ENCODE peak calls at places on chromosomes 2 and 18, in five cellular contexts. N, U, Z, D and O are unnamed samples.

GRCh38 chr18:50268022-50268747 is 1.9 kb upstream of the CFAP53 start:
- DNase-seq in N (peak), U (peak), Z (peak), D (peak), O (no peak)

GRCh38 chr18:27315001-27315400 is 129.9 kb upstream of the CHST9 start:
- DNase-seq in N (no peak), U (peak), Z (peak), D (no peak), O (no peak)

GRCh38 chr2:98487806-98488189 is 43.1 kb downstream of the INPP4A start:
- DNase-seq in N (peak), U (peak), Z (peak), D (no peak), O (no peak)

GRCh38 chr2:198499539-198499938 is 695.1 kb downstream of the PLCL1 start:
- DNase-seq in N (no peak), U (peak), Z (peak), D (peak), O (peak)

GRCh38 chr2:63654959-63655358 is 66.2 kb downstream of the MDH1 start:
- DNase-seq in N (no peak), U (peak), Z (peak), D (peak), O (no peak)

GRCh38 chr2:181886192-181886591 is 5.3 kb upstream of the ITPRID2 start:
- DNase-seq in N (no peak), U (peak), Z (no peak), D (peak), O (no peak)

GRCh38 chr2:128416366-128416765 is 97.7 kb upstream of the HS6ST1 start:
- DNase-seq in N (peak), U (no peak), Z (no peak), D (no peak), O (no peak)

GRCh38 chr2:218849721-218850120 is 9.9 kb upstream of the WNT6 start:
- DNase-seq in N (peak), U (peak), Z (no peak), D (no peak), O (no peak)

GRCh38 chr2:10941383-10941782 is 29.6 kb downstream of the KCNF1 start:
- DNase-seq in N (no peak), U (no peak), Z (no peak), D (no peak), O (no peak)

GRCh38 chr18:34342960-34343359 is 118.2 kb upstream of the NOL4 start:
- DNase-seq in N (no peak), U (peak), Z (peak), D (peak), O (no peak)

GRCh38 chr18:44917184-44917864 is 236.6 kb downstream of the SETBP1 start:
- DNase-seq in N (no peak), U (no peak), Z (no peak), D (peak), O (no peak)

GRCh38 chr2:88172882-88173281 is 2.7 kb downstream of the THNSL2 start:
- DNase-seq in N (no peak), U (no peak), Z (no peak), D (no peak), O (no peak)

GRCh38 chr2:207479198-207479785 is 50.5 kb upstream of the CREB1 start:
- DNase-seq in N (no peak), U (peak), Z (no peak), D (no peak), O (no peak)

GRCh38 chr2:101400516-101401315 is 13.4 kb upstream of the CREG2 start:
- DNase-seq in N (no peak), U (no peak), Z (no peak), D (no peak), O (no peak)

GRCh38 chr2:85959191-85959590 is 70.4 kb upstream of the ST3GAL5 start:
- DNase-seq in N (no peak), U (no peak), Z (no peak), D (no peak), O (no peak)

GRCh38 chr18:45962461-45962860 is 4.7 kb downstream of the EPG5 start:
- DNase-seq in N (no peak), U (peak), Z (peak), D (peak), O (no peak)

GRCh38 chr2:100180503-100180902 is 38.1 kb upstream of the AFF3 start:
- DNase-seq in N (no peak), U (no peak), Z (no peak), D (no peak), O (no peak)

GRCh38 chr2:25879133-25879730 is 945 bp upstream of the ASXL2 start:
- DNase-seq in N (no peak), U (peak), Z (peak), D (peak), O (peak)

GRCh38 chr2:46387886-46388515 is 90.8 kb downstream of the EPAS1 start:
- DNase-seq in N (no peak), U (no peak), Z (no peak), D (no peak), O (no peak)

GRCh38 chr2:174844295-174844708 is 80.0 kb upstream of the CHRNA1 start:
- DNase-seq in N (no peak), U (no peak), Z (no peak), D (no peak), O (no peak)

GRCh38 chr2:39068757-39069515 is 51.9 kb downstream of the SOS1 start:
- DNase-seq in N (no peak), U (peak), Z (peak), D (peak), O (no peak)

GRCh38 chr2:201660293-201660895 is 17.1 kb upstream of the TMEM237 start:
- DNase-seq in N (peak), U (no peak), Z (no peak), D (no peak), O (no peak)

GRCh38 chr2:46299365-46300263 is 2.4 kb downstream of the EPAS1 start:
- DNase-seq in N (peak), U (peak), Z (peak), D (peak), O (no peak)

GRCh38 chr2:235129856-235130255 is 178.0 kb downstream of the SH3BP4 start:
- DNase-seq in N (no peak), U (peak), Z (peak), D (peak), O (no peak)

DNA sequence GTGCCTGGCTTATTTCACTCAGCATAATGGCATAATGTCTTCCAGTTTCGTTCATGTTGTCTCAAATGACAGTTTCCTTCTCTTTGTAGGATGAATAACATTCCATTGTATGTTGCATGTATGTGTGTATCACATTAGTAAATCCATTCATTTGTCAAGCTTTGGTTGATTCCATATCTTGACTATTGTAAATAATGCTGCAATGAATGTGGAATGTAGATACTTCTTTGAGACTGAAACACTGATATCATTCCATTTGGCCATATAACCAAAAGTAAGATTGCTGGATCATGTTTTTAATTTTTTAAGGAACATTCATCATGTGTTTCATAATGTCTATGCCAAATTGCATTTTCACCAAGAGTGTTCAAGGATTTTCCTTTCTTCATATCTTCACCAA is 1711.4 kb upstream of the PIK3C3 start:
- DNase-seq in N (no peak), U (no peak), Z (no peak), D (no peak), O (no peak)
- TF ChIP-seq CTCF in N (no peak), U (no peak), Z (no peak), D (no peak), O (no peak)

GRCh38 chr2:42974697-42975357 is 182.4 kb upstream of the HAAO start:
- DNase-seq in N (peak), U (peak), Z (peak), D (peak), O (no peak)
- H3K4me3 ChIP-seq in N (peak), U (peak), Z (peak), D (peak), O (peak)

DNA sequence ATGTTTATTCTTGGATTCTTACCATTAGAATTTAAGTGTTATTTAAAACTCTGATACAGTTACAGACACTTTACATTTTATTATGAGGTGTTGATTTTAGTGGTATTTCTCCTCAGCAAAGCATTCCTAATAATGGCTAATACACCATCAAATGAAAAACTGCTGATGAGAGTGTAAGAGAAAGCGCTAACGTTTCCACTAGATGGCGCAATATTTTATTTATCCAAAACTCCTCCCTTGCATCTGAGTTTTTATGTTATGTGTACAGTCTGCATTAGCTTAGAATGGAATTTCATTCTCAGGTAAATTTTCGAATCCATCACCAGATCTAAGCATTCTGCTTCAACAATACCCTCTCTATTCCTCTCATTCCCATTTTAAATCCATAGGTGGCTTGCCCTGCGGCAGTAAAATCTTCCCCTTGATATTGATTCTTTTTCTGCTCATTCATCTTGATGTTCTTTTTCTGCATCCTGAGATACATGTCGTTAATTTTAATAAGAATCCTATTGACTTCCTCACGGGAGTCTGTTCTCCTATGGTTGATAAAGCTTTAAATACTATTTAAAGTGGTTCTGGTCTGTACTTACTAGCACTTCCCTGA is 53.9 kb downstream of the PRKRA start:
- DNase-seq in N (no peak), U (peak), Z (peak), D (peak), O (no peak)
- TF ChIP-seq CTCF in N (peak), U (peak), Z (peak), D (peak), O (peak)

GRCh38 chr2:158935617-158936016 is 32.8 kb upstream of the TANC1 start:
- DNase-seq in N (no peak), U (no peak), Z (no peak), D (no peak), O (no peak)

GRCh38 chr2:158931577-158931976 is 36.9 kb upstream of the TANC1 start:
- DNase-seq in N (no peak), U (peak), Z (peak), D (peak), O (no peak)

GRCh38 chr2:158928965-158929364 is 39.5 kb upstream of the TANC1 start:
- DNase-seq in N (no peak), U (no peak), Z (no peak), D (no peak), O (no peak)

GRCh38 chr2:158928515-158928914 is 39.9 kb upstream of the TANC1 start:
- DNase-seq in N (no peak), U (no peak), Z (no peak), D (no peak), O (no peak)

GRCh38 chr2:158932246-158932645 is 36.2 kb upstream of the TANC1 start:
- DNase-seq in N (no peak), U (peak), Z (peak), D (peak), O (no peak)
- H3K4me3 ChIP-seq in N (no peak), U (no peak), Z (no peak), D (no peak), O (no peak)

GRCh38 chr18:5106730-5107129 is 90.3 kb downstream of the AKAIN1 start:
- DNase-seq in N (no peak), U (no peak), Z (no peak), D (no peak), O (no peak)
- TF ChIP-seq CTCF in N (peak), U (no peak), Z (no peak), D (no peak), O (no peak)

GRCh38 chr2:134599236-134599635 is 119.6 kb downstream of the TMEM163 start:
- DNase-seq in N (no peak), U (no peak), Z (no peak), D (no peak), O (no peak)

GRCh38 chr2:134600208-134600607 is 118.6 kb downstream of the TMEM163 start:
- DNase-seq in N (no peak), U (no peak), Z (no peak), D (no peak), O (no peak)

GRCh38 chr2:134601266-134601665 is 117.5 kb downstream of the TMEM163 start:
- DNase-seq in N (no peak), U (no peak), Z (no peak), D (no peak), O (no peak)

GRCh38 chr2:134603966-134604365 is 114.8 kb downstream of the TMEM163 start:
- DNase-seq in N (peak), U (no peak), Z (no peak), D (no peak), O (no peak)

GRCh38 chr2:134602666-134603065 is 116.1 kb downstream of the TMEM163 start:
- DNase-seq in N (no peak), U (no peak), Z (no peak), D (no peak), O (no peak)
- H3K4me3 ChIP-seq in N (no peak), U (no peak), Z (no peak), D (no peak), O (no peak)

GRCh38 chr18:47932603-47933002 is 2.1 kb upstream of the SMAD2 start:
- DNase-seq in N (peak), U (no peak), Z (no peak), D (no peak), O (no peak)

GRCh38 chr18:47930086-47930843 is at the start of gene SMAD2:
- DNase-seq in N (peak), U (peak), Z (peak), D (peak), O (no peak)

GRCh38 chr18:47930844-47931706 is 616 bp upstream of the SMAD2 start:
- DNase-seq in N (peak), U (peak), Z (peak), D (peak), O (peak)

GRCh38 chr18:47931707-47932103 is 1.2 kb upstream of the SMAD2 start:
- DNase-seq in N (peak), U (no peak), Z (no peak), D (no peak), O (no peak)

GRCh38 chr18:47932170-47932569 is 1.7 kb upstream of the SMAD2 start:
- DNase-seq in N (no peak), U (no peak), Z (no peak), D (no peak), O (no peak)
- TF ChIP-seq CTCF in N (no peak), U (no peak), Z (no peak), D (no peak), O (no peak)

GRCh38 chr2:206212673-206213513 is 53.2 kb downstream of the EEF1B2 start:
- DNase-seq in N (no peak), U (peak), Z (peak), D (peak), O (peak)
- H3K4me3 ChIP-seq in N (no peak), U (peak), Z (peak), D (peak), O (peak)

DNA sequence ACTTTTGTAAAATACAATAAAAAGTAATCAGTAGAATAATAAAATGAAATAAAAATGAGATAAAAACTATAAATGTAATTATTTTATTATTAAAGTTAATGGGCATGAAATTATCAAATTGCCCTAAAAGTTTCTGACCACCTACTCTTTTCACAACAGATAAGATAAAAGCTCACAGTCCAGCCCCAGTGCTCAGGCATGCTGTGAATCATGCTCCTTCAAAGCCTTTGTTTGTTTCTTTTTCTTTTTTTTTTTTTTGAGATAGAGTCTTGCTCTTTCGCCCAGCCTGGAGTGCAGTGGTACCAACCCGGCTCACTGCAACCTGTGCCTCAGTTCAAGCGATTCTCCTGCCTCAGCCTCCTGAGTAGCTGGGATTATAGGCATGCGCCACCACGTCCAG is 181.7 kb downstream of the ANKRD44 start:
- DNase-seq in N (no peak), U (peak), Z (no peak), D (peak), O (no peak)
- TF ChIP-seq CTCF in N (no peak), U (no peak), Z (no peak), D (no peak), O (no peak)